ENCODE peak calls at places on chromosomes 2 and 18, in four cellular contexts. Y is CD8-positive, alpha-beta T cell; U is adrenal gland; V is epithelial cell of esophagus. C is an unnamed sample.

GRCh38 chr18:3624818-3625716 is 175.1 kb downstream of the TGIF1 start:
- DNase-seq in Y (no peak), U (peak; percentile 54), V (peak; percentile 90), C (no peak)

GRCh38 chr2:29233428-29233827 is 118.2 kb downstream of the CLIP4 start:
- DNase-seq in Y (no peak), U (no peak), V (peak; percentile 92), C (no peak)

GRCh38 chr2:42770288-42771131 is 6.6 kb upstream of the OXER1 start:
- DNase-seq in Y (no peak), U (peak; percentile 54), V (peak; percentile 32), C (no peak)

GRCh38 chr2:14776216-14776615 is 143.7 kb downstream of the LRATD1 start:
- DNase-seq in Y (no peak), U (no peak), V (no peak), C (no peak)

GRCh38 chr2:62999905-63000304 is 50.7 kb upstream of the OTX1 start:
- DNase-seq in Y (no peak), U (peak; percentile 38), V (peak; percentile 87), C (no peak)

GRCh38 chr2:108607706-108608301 is 73.5 kb downstream of the LIMS1 start:
- DNase-seq in Y (no peak), U (peak; percentile 51), V (peak; percentile 58), C (no peak)

GRCh38 chr2:147495741-147496140 is 349.1 kb upstream of the ACVR2A start:
- DNase-seq in Y (no peak), U (no peak), V (no peak), C (no peak)

GRCh38 chr2:36485521-36485920 is 112.4 kb downstream of the FEZ2 start:
- DNase-seq in Y (no peak), U (peak; percentile 30), V (peak; percentile 27), C (no peak)

GRCh38 chr2:199807966-199808365 is 43.0 kb downstream of the FTCDNL1 start:
- DNase-seq in Y (no peak), U (no peak), V (no peak), C (no peak)

GRCh38 chr2:14634223-14634884 is 1.8 kb downstream of the LRATD1 start:
- DNase-seq in Y (no peak), U (peak; percentile 89), V (peak; percentile 93), C (peak; percentile 53)

GRCh38 chr18:44680271-44681038 is at the start of gene SETBP1:
- DNase-seq in Y (no peak), U (peak; percentile 38), V (peak; percentile 56), C (peak; percentile 63)

GRCh38 chr2:16482485-16482884 is 183.1 kb downstream of the CYRIA start:
- DNase-seq in Y (no peak), U (no peak), V (no peak), C (no peak)

DNA sequence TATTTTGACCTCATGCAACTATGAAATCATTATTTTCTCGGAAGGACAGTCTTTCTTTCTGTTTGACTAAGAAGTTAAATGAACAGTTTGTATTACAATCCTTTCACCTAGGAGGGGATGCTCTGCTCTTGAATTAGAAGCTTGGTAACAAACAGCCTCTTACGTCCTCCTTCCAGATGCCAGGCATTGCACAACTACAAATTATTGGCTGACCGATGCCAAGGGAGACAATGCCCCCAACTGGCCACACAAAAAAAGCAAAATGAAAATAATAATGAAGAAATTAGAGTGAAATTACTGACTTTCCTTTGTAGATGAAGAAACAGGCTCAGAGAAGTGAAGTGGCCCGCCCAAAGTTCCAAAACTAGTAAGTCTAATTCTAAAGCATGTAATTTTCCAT is 177.9 kb downstream of the CYRIA start:
- DNase-seq in Y (no peak), U (peak; percentile 50), V (peak; percentile 75), C (no peak)
- TF ChIP-seq CTCF in Y (no peak), U (peak; percentile 56), V (peak; percentile 63), C (no peak)

DNA sequence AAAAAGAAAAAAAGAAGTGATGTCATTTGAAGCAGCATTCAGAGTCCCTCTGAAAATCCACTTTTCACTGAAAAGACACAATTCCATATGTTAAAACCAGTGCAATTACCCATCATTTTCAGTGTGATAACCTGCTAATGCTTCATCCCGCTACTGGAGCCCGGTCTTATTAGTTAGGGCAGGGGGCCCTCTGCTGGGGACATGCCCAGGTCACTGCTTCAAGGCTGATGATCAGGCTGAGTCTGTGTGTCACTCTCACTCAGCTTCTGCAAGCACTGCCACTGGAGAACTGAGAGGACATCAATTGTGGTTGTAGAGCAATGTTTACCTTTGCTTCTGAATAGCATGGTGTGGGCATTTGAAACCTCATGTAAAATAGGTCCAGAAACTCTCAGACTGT is 49.1 kb upstream of the NXPH2 start:
- DNase-seq in Y (peak; percentile 0), U (peak; percentile 22), V (peak; percentile 55), C (no peak)
- TF ChIP-seq CTCF in Y (no peak), U (peak; percentile 9), V (peak; percentile 50), C (peak; percentile 43)

DNA sequence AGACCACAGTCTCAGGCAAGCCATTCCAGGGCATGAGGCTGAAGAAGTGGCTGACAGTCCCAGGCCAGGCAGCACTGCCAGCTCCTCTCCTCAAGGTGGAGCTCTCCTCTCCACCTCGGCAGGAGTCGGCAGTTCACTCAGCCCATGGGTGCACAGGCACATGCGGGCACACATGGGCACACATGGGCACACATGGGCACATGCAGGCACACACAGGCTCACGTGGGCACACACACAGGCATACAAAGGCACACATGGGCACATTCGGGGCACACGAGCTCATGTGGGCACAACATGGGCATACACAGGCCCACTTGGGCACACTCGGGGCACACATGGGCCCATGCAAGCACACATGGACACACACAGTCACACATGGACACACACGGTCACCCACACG is 65.3 kb upstream of the TAF1B start:
- DNase-seq in Y (no peak), U (no peak), V (peak; percentile 66), C (no peak)
- TF ChIP-seq CTCF in Y (no peak), U (peak; percentile 27), V (peak; percentile 85), C (no peak)

GRCh38 chr18:23614413-23614812 is 28.1 kb upstream of the NPC1 start:
- DNase-seq in Y (no peak), U (no peak), V (no peak), C (no peak)
- TF ChIP-seq CTCF in Y (no peak), U (no peak), V (no peak), C (no peak)

GRCh38 chr2:241879326-241879725 is 9.8 kb downstream of the RTP5 start:
- DNase-seq in Y (no peak), U (no peak), V (no peak), C (no peak)

GRCh38 chr2:241880311-241881073 is 11.0 kb downstream of the RTP5 start:
- DNase-seq in Y (no peak), U (no peak), V (no peak), C (no peak)

GRCh38 chr2:241877197-241877685 is 7.7 kb downstream of the RTP5 start:
- DNase-seq in Y (no peak), U (no peak), V (no peak), C (no peak)

GRCh38 chr2:241876528-241877196 is 7.1 kb downstream of the RTP5 start:
- DNase-seq in Y (no peak), U (no peak), V (no peak), C (no peak)

DNA sequence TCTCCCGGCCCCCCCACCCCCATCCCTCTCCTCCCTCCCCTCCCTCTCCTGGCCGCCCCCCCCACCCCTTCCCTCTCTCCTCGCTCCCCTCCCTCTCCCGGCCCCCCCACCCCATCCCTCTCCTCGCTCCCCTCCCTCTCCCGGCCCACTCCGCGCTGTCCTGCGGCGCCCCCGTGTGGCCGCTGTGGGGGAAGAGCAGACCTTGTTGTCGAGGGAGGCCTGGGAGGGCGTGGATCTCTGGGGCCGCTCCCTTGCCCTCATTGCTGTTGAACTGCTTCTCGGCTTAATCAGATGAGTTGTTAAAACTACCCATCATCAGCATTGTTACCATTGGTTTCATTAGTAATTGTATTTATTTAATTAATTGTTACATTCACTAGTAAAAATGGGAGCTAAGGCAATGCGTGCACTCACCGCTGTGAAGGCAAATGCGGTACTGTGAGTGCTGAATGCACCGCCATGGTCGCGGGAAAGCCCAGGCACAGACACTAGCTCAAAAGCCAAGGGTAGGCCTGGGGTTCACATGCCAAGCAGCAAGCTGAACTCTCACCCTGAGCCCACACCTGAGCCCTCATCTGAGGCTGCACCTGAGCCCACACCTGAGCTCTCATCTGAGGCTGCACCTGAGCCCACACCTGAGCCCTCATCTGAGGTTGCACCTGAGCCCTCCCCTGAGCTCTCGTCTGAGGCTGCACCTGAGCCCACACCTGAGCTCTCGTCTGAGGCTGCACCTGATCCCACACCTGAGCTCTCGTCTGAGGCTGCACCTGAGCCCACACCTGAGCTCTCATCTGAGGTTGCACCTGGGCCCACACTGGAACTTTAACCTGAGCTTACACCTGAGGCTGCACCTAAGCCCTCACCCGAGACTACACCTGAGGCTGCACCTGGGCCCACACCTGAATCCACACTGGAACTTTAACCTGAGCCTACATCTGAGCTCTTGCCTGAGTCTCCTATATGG is 8.8 kb downstream of the RTP5 start:
- DNase-seq in Y (peak; percentile 45), U (peak; percentile 73), V (peak; percentile 67), C (no peak)
- TF ChIP-seq CTCF in Y (peak; percentile 56), U (peak; percentile 77), V (peak; percentile 66), C (peak; percentile 45)

GRCh38 chr2:197037863-197038398 is 111.4 kb upstream of the PGAP1 start:
- DNase-seq in Y (no peak), U (no peak), V (peak; percentile 13), C (no peak)
- TF ChIP-seq CTCF in Y (no peak), U (no peak), V (no peak), C (no peak)

C was measured in mesothelial cell of epicardium.